ENCODE peak calls at places on chromosomes 12 and 14, in seven cellular contexts. W is breast epithelium, H is aorta, S is suprapubic skin, O is mucosa of descending colon, L is right lobe of liver, T is neuronal stem cell. U is an unnamed sample.
A peak's percentile ranks its signal among the peaks of the same experiment; 100 is the strongest.

GRCh38 chr12:77891531-77892147 is 60.9 kb downstream of the NAV3 start:
- DNase-seq in O (no peak), L (no peak), H (no peak), S (no peak), W (no peak), T (no peak), U (no peak)

GRCh38 chr12:91984571-91984970 is 161.1 kb downstream of the BTG1 start:
- DNase-seq in S (no peak), O (no peak), H (no peak), W (no peak), T (no peak), L (no peak), U (no peak)

GRCh38 chr12:113310489-113310888 is 24.4 kb downstream of the SLC8B1 start:
- DNase-seq in H (no peak), T (no peak), O (no peak), S (no peak), W (no peak), L (no peak), U (no peak)

GRCh38 chr14:94120667-94121335 is 8.6 kb downstream of the IFI27L2 start:
- DNase-seq in H (no peak), W (no peak), S (peak; percentile 52), T (no peak), O (no peak), L (no peak), U (no peak)

GRCh38 chr12:30985814-30986452 is 59.4 kb downstream of the TSPAN11 start:
- DNase-seq in H (no peak), W (no peak), S (no peak), O (peak; percentile 40), L (peak; percentile 65), T (peak; percentile 38), U (no peak)

GRCh38 chr12:79454338-79454777 is 236.4 kb downstream of the PAWR start:
- DNase-seq in T (no peak), L (no peak), W (no peak), S (no peak), H (no peak), O (no peak), U (no peak)

GRCh38 chr12:30796508-30796780 is 41.7 kb upstream of the CAPRIN2 start:
- DNase-seq in H (peak; percentile 58), T (peak; percentile 66), L (no peak), O (no peak), W (no peak), S (no peak), U (no peak)

GRCh38 chr12:93042684-93043083 is 113.6 kb upstream of the EEA1 start:
- DNase-seq in O (peak; percentile 86), H (no peak), T (no peak), S (no peak), W (no peak), L (no peak), U (no peak)

GRCh38 chr12:45730842-45731336 is 1.4 kb downstream of the ARID2 start:
- DNase-seq in T (no peak), H (no peak), L (no peak), W (no peak), O (peak; percentile 43), S (no peak), U (no peak)

GRCh38 chr12:45260854-45261253 is 45.0 kb downstream of the ANO6 start:
- DNase-seq in W (no peak), O (no peak), L (no peak), S (no peak), T (no peak), H (no peak), U (no peak)

GRCh38 chr14:99423434-99423833 is 57.2 kb downstream of the SETD3 start:
- DNase-seq in W (no peak), T (no peak), O (no peak), S (no peak), H (no peak), L (no peak), U (no peak)

GRCh38 chr12:87815738-87816137 is 213.5 kb downstream of the C12orf50 start:
- DNase-seq in S (no peak), L (no peak), W (no peak), T (no peak), O (no peak), H (no peak), U (no peak)

GRCh38 chr12:78931466-78931990 is 67.0 kb downstream of the SYT1 start:
- DNase-seq in W (no peak), L (no peak), T (no peak), S (no peak), O (no peak), H (no peak), U (no peak)

GRCh38 chr12:95805864-95806669 is 15.5 kb upstream of the NTN4 start:
- DNase-seq in O (no peak), S (no peak), L (no peak), T (no peak), W (no peak), H (no peak), U (no peak)

GRCh38 chr12:116376354-116377193 is 99.1 kb upstream of the MED13L start:
- DNase-seq in S (no peak), T (no peak), W (no peak), O (no peak), L (peak; percentile 66), H (no peak), U (no peak)

GRCh38 chr12:85829391-85829790 is 6.8 kb downstream of the RASSF9 start:
- DNase-seq in L (no peak), W (no peak), S (no peak), O (no peak), H (no peak), T (no peak), U (no peak)

GRCh38 chr14:87615822-87616679 is 376.9 kb downstream of the GALC start:
- DNase-seq in S (no peak), H (peak; percentile 48), O (peak; percentile 24), L (no peak), T (peak; percentile 64), W (no peak), U (peak; percentile 0)

GRCh38 chr14:20556500-20557211 is 4.2 kb downstream of the RNASE9 start:
- DNase-seq in O (no peak), L (no peak), T (no peak), S (no peak), H (no peak), W (no peak), U (no peak)

GRCh38 chr14:104881369-104881979 is 16.4 kb downstream of the CEP170B start:
- DNase-seq in W (no peak), H (peak; percentile 33), O (no peak), L (peak; percentile 49), S (no peak), T (no peak), U (no peak)

DNA sequence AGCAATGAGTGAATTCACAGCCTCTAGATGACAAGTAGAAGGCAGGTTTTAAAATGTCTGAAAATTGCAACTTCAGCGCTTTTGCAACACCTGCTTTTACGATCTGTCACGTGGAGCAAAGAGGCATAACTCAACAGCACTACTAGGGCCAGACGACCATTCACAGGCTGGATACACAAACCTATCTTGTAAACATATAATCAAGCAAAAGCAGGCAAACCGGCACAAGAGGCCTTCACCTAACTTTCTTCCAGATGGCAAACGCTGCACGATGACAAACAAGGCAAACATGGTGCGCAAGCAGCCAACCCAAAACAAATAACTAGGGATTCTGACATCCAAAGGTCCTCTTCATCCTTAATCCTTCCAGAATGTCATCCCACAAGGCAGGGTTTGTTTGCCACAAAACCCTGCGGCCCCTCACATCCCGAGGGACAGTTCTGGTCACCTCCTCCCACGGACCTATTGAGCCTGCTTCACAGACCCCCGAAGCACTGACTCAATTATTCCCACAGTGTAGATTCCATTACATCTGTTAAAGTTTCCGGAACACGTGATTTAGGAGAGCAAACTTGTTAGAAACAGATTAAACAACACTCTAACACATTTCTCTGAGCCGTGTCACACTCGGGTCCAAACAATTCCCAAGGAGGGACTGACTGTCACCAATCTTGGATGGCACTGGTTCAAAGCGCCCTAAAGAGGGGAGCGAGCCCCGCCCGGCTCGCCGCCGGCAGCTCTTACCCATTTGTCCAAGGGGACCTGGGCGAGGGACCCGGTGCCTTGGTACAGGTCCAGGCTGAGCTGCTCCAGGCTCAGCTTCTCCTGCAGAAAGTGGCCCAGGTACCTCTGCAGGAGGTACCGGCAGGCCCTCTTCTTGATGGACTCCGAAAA is 823 bp downstream of the ATG2B start:
- DNase-seq in H (peak; percentile 54), T (no peak), W (peak; percentile 52), O (peak; percentile 82), S (no peak), L (no peak), U (peak; percentile 38)
- H3K4me3 ChIP-seq in H (peak overlapping the region; percentile 82), T (peak overlapping the region; percentile 98), W (peak overlapping the region; percentile 99), O (peak overlapping the region; percentile 95), S (peak overlapping the region; percentile 99), L (peak overlapping the region; percentile 83), U (peak overlapping the region; percentile 72)

GRCh38 chr14:91376547-91377477 is 40.8 kb downstream of the CCDC88C start:
- DNase-seq in H (no peak), T (no peak), W (no peak), O (no peak), L (no peak), S (no peak), U (no peak)
- H3K4me1 ChIP-seq in H (no peaks in the 10 kb centered on the region), T (peaks cover 56% of the 10 kb centered on the region), W (no peaks in the 10 kb centered on the region), O (peaks cover 43% of the 10 kb centered on the region), L (no peaks in the 10 kb centered on the region), S (peaks cover 59% of the 10 kb centered on the region), U (peaks cover 95% of the 10 kb centered on the region)

GRCh38 chr14:98168196-98168985 is 1103.6 kb downstream of the BCL11B start:
- DNase-seq in O (no peak), L (no peak), T (no peak), W (no peak), H (no peak), S (no peak), U (no peak)

GRCh38 chr14:98167702-98168101 is 1104.3 kb downstream of the BCL11B start:
- DNase-seq in H (no peak), W (no peak), L (no peak), S (no peak), O (no peak), T (no peak), U (no peak)

GRCh38 chr14:98169170-98169587 is 1102.8 kb downstream of the BCL11B start:
- DNase-seq in W (no peak), H (no peak), L (no peak), T (no peak), O (no peak), S (no peak), U (no peak)

GRCh38 chr14:98170580-98170979 is 1101.4 kb downstream of the BCL11B start:
- DNase-seq in W (no peak), L (no peak), T (no peak), S (no peak), O (no peak), H (no peak), U (no peak)

GRCh38 chr14:98167253-98167652 is 1104.7 kb downstream of the BCL11B start:
- DNase-seq in O (no peak), T (no peak), W (no peak), H (no peak), S (no peak), L (no peak), U (no peak)
- H3K9me3 ChIP-seq in O (no peaks in the 10 kb centered on the region), T (no peaks in the 10 kb centered on the region), W (no peaks in the 10 kb centered on the region), H (peaks cover 2% of the 10 kb centered on the region), S (no peaks in the 10 kb centered on the region), L (no peaks in the 10 kb centered on the region), U (no peaks in the 10 kb centered on the region)

DNA sequence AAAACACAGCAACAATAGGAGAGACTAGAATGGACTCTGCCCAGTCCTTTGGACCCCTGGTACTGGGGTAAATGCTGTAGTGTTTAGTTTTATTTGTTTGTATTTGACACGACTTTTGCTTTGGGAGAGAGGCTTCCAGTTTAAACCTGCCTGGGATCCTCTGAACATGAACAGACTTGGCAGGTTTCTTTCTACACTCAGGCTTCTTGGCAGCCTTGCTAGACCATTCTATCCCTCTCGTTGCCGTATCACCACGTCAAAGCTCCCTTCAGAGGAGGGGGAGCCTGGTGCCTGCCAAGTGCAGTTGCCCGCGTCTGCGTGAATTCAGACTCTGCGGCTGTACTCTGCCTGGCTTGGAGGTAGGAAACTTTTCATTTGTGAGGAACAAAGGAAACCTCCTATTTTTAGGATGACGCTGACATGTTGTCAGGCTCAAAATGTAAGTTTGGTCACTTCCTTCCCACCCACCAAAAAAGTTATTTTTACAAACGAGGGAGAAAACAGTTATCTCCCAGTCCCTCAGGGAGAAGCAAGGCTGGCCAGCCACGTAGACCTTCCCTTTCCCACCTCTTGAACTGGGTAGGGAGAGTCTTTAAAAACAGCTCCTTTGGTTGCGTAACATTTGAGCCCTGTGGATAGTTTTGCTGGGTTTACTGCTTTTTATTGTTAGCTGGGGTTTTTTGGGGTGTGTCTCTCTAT is 26.0 kb downstream of the CD9 start:
- DNase-seq in S (no peak), T (no peak), O (peak; percentile 61), W (no peak), L (peak; percentile 80), H (peak; percentile 92), U (no peak)
- H3K4me3 ChIP-seq in S (peak overlapping the region; percentile 5), T (no peak overlapping the region), O (no peak overlapping the region), W (no peak overlapping the region), L (peak overlapping the region; percentile 32), H (no peak overlapping the region), U (no peak overlapping the region)